ENCODE peak calls at places on chromosome 21, in four cellular contexts. N is left ventricle myocardium inferior, X is mucosa of descending colon, W is GM23248. H is an unnamed sample.

GRCh38 chr21:39882186-39882882 is 15.1 kb downstream of the PCP4 start:
- DNase-seq in W (no peak), X (no peak), N (no peak), H (no peak)

GRCh38 chr21:41648591-41649031 is 118.2 kb downstream of the RIPK4 start:
- DNase-seq in N (no peak), W (peak), X (no peak), H (no peak)

GRCh38 chr21:15732996-15733329 is 3.2 kb downstream of the USP25 start:
- DNase-seq in X (no peak), N (no peak), W (no peak), H (no peak)

GRCh38 chr21:44994016-44994365 is 54.2 kb downstream of the SLX9 start:
- DNase-seq in W (no peak), N (peak), X (no peak), H (no peak)

GRCh38 chr21:15029077-15029476 is 35.7 kb downstream of the NRIP1 start:
- DNase-seq in X (no peak), W (no peak), N (no peak), H (no peak)

GRCh38 chr21:41564871-41565281 is 56.9 kb upstream of the TMPRSS2 start:
- DNase-seq in N (no peak), W (peak), X (peak), H (peak)

GRCh38 chr21:38503588-38503987 is 5.3 kb upstream of the ERG start:
- DNase-seq in N (no peak), X (no peak), W (peak), H (no peak)

GRCh38 chr21:34129039-34129891 is 55.9 kb downstream of the MRPS6 start:
- DNase-seq in X (peak), N (peak), W (peak), H (peak)

GRCh38 chr21:42474043-42474831 is 21.8 kb downstream of the RSPH1 start:
- DNase-seq in N (no peak), X (peak), W (peak), H (peak)

GRCh38 chr21:46562472-46562871 is 42.4 kb downstream of the S100B start:
- DNase-seq in W (no peak), N (no peak), X (no peak), H (no peak)

GRCh38 chr21:43758811-43759210 is 17.3 kb downstream of the CSTB start:
- DNase-seq in X (no peak), W (no peak), N (no peak), H (no peak)

GRCh38 chr21:34827445-34828235 is 158.8 kb downstream of the CLIC6 start:
- DNase-seq in N (no peak), X (no peak), W (no peak), H (peak)

GRCh38 chr21:42081931-42082381 is 10.8 kb downstream of the UMODL1 start:
- DNase-seq in X (no peak), N (no peak), W (no peak), H (no peak)

GRCh38 chr21:16535100-16535418 is 805.3 kb downstream of the USP25 start:
- DNase-seq in X (peak), W (peak), N (peak), H (no peak)

GRCh38 chr21:41767606-41768370 is 936 bp upstream of the RIPK4 start:
- DNase-seq in N (no peak), X (peak), W (peak), H (no peak)

GRCh38 chr21:27649323-27649722 is 682.4 kb upstream of the ADAMTS5 start:
- DNase-seq in W (peak), N (no peak), X (no peak), H (no peak)

GRCh38 chr21:38170283-38170682 is 86.5 kb upstream of the KCNJ15 start:
- DNase-seq in N (no peak), W (peak), X (peak), H (no peak)

GRCh38 chr21:21179619-21180336 is 181.6 kb downstream of the NCAM2 start:
- DNase-seq in X (no peak), W (no peak), N (no peak), H (no peak)

GRCh38 chr21:27418338-27418737 is 451.4 kb upstream of the ADAMTS5 start:
- DNase-seq in N (no peak), W (no peak), X (no peak), H (no peak)

GRCh38 chr21:39217356-39218081 is 34.3 kb upstream of the PSMG1 start:
- DNase-seq in X (no peak), N (no peak), W (no peak), H (no peak)

GRCh38 chr21:20639026-20639425 is 359.2 kb upstream of the NCAM2 start:
- DNase-seq in X (no peak), N (no peak), W (no peak), H (no peak)

GRCh38 chr21:35206141-35207125 is 157.3 kb upstream of the RUNX1 start:
- DNase-seq in W (no peak), N (no peak), X (no peak), H (no peak)

GRCh38 chr21:46095106-46095719 is 2.7 kb upstream of the COL6A2 start:
- DNase-seq in X (no peak), N (no peak), W (no peak), H (no peak)

GRCh38 chr21:41643246-41643966 is 123.4 kb downstream of the RIPK4 start:
- DNase-seq in N (no peak), X (no peak), W (no peak), H (no peak)

GRCh38 chr21:36672737-36673136 is 26.2 kb upstream of the SIM2 start:
- DNase-seq in N (no peak), W (no peak), X (no peak), H (no peak)

GRCh38 chr21:42289926-42290325 is 25.3 kb downstream of the TFF3 start:
- DNase-seq in X (peak), N (peak), W (no peak), H (peak)

GRCh38 chr21:40146201-40146890 is 279.1 kb downstream of the PCP4 start:
- DNase-seq in W (no peak), X (no peak), N (no peak), H (no peak)

GRCh38 chr21:38768385-38769071 is 37.2 kb upstream of the ETS2 start:
- DNase-seq in W (peak), N (no peak), X (no peak), H (no peak)

GRCh38 chr21:45872902-45873301 is 108.7 kb upstream of the COL6A1 start:
- DNase-seq in N (no peak), X (no peak), W (no peak), H (no peak)

GRCh38 chr21:28135646-28136045 is 857.0 kb downstream of the LTN1 start:
- DNase-seq in N (no peak), X (no peak), W (peak), H (no peak)

GRCh38 chr21:44050276-44050675 is 38.2 kb downstream of the TRAPPC10 start:
- DNase-seq in X (no peak), N (no peak), W (no peak), H (no peak)

GRCh38 chr21:22342855-22343254 is 1344.6 kb downstream of the NCAM2 start:
- DNase-seq in X (no peak), W (no peak), N (no peak), H (no peak)

GRCh38 chr21:42636535-42636914 is 16.9 kb upstream of the PDE9A start:
- DNase-seq in X (no peak), N (no peak), W (peak), H (no peak)

GRCh38 chr21:42744520-42745445 is 91.4 kb downstream of the PDE9A start:
- DNase-seq in X (no peak), N (no peak), W (no peak), H (no peak)